ENCODE peak calls at places on chromosome 9, in four cellular contexts. X, G, I and C are unnamed samples.

GRCh38 chr9:116718111-116718510 is 31.0 kb downstream of the TRIM32 start:
- DNase-seq in X (no peak), G (no peak), I (no peak), C (no peak)

GRCh38 chr9:15965246-15965745 is 412.5 kb downstream of the CCDC171 start:
- DNase-seq in X (no peak), G (no peak), I (no peak), C (no peak)

GRCh38 chr9:95023217-95024003 is 294.1 kb downstream of the FANCC start:
- DNase-seq in X (peak), G (no peak), I (no peak), C (no peak)

GRCh38 chr9:34045903-34046302 is 2.8 kb downstream of the UBAP2 start:
- DNase-seq in X (no peak), G (no peak), I (no peak), C (no peak)

GRCh38 chr9:22682536-22683392 is 236.1 kb downstream of the DMRTA1 start:
- DNase-seq in X (no peak), G (no peak), I (no peak), C (no peak)

GRCh38 chr9:105168935-105169334 is 75.5 kb upstream of the SLC44A1 start:
- DNase-seq in X (no peak), G (no peak), I (no peak), C (no peak)

GRCh38 chr9:98808411-98808815 is 943 bp downstream of the GALNT12 start:
- DNase-seq in X (no peak), G (no peak), I (no peak), C (no peak)

GRCh38 chr9:134054891-134055811 is 12.7 kb downstream of the BRD3 start:
- DNase-seq in X (peak), G (no peak), I (no peak), C (no peak)